ENCODE peak calls at places on chromosome 12, in nine cellular contexts. S is NCI-H1092 treated with DMSO at 0.1 percent for 48 hours; P is astrocyte of the cerebellum; T is T-helper 1 cell; K is mesenchymal stem cell; H is stimulated activated CD4-positive, alpha-beta T cell treated with anti-CD3 and anti-CD28 coated beads, Interleukin-1b, Interleukin-23, amount 100 ng/mL, for 24 hours; G is heart left ventricle; V is EH; R is NCI-H748 treated with DMSO at 0.1 percent for 48 hours. A is an unnamed sample.

GRCh38 chr12:62166525-62166924 is 93.7 kb upstream of the USP15 start:
- DNase-seq in V (peak; percentile 28), H (no peak), T (no peak), R (no peak), P (no peak), S (no peak), G (no peak), K (no peak), A (no peak)

GRCh38 chr12:108237272-108237671 is 101.8 kb downstream of the CMKLR1 start:
- DNase-seq in S (no peak), K (no peak), T (no peak), P (no peak), H (no peak), V (no peak), R (no peak), G (no peak), A (no peak)

GRCh38 chr12:28937196-28937595 is 211.9 kb upstream of the FAR2 start:
- DNase-seq in V (peak; percentile 73), P (no peak), S (no peak), H (no peak), K (peak; percentile 19), G (no peak), R (no peak), T (no peak), A (no peak)

GRCh38 chr12:62767506-62767905 is 167.4 kb downstream of the PPM1H start:
- DNase-seq in H (no peak), R (no peak), T (no peak), S (no peak), G (no peak), P (peak; percentile 36), K (no peak), V (peak; percentile 83), A (no peak)

GRCh38 chr12:108576660-108577234 is 14.4 kb downstream of the ISCU start:
- DNase-seq in S (no peak), T (no peak), K (no peak), P (peak; percentile 65), R (no peak), V (peak; percentile 57), H (no peak), G (no peak), A (no peak)

GRCh38 chr12:24462946-24463345 is 486.0 kb downstream of the BCAT1 start:
- DNase-seq in S (no peak), K (no peak), P (no peak), G (no peak), R (no peak), V (no peak), T (no peak), H (no peak), A (no peak)

GRCh38 chr12:77133566-77133965 is 68.2 kb upstream of the E2F7 start:
- DNase-seq in G (peak; percentile 28), P (peak; percentile 53), H (no peak), T (no peak), K (peak; percentile 65), S (no peak), V (peak; percentile 74), R (no peak), A (peak; percentile 61)

GRCh38 chr12:91690521-91690920 is 455.1 kb downstream of the BTG1 start:
- DNase-seq in S (no peak), T (no peak), G (no peak), H (no peak), K (no peak), P (no peak), R (no peak), V (no peak), A (no peak)

GRCh38 chr12:121248611-121249010 is 38.7 kb downstream of the P2RX4 start:
- DNase-seq in K (no peak), T (no peak), V (no peak), R (no peak), S (no peak), P (no peak), G (no peak), H (no peak), A (no peak)

GRCh38 chr12:116881325-116881866 is at the start of gene HRK:
- DNase-seq in S (peak; percentile 31), T (no peak), P (no peak), K (no peak), G (no peak), V (no peak), H (no peak), R (no peak), A (peak; percentile 45)

GRCh38 chr12:4858385-4858784 is 51.3 kb upstream of the KCNA1 start:
- DNase-seq in T (no peak), V (peak; percentile 6), K (no peak), G (peak; percentile 41), S (peak; percentile 61), H (no peak), P (no peak), R (no peak), A (no peak)

GRCh38 chr12:127628655-127629054 is 638.3 kb upstream of the TMEM132C start:
- DNase-seq in T (no peak), P (no peak), H (no peak), R (no peak), G (no peak), V (peak; percentile 92), S (no peak), K (peak; percentile 65), A (no peak)

GRCh38 chr12:49537709-49538601 is 875 bp upstream of the KCNH3 start:
- DNase-seq in T (no peak), V (no peak), K (no peak), S (peak; percentile 25), R (peak; percentile 18), H (no peak), G (no peak), P (no peak), A (no peak)

GRCh38 chr12:51190820-51191219 is 17.9 kb upstream of the TFCP2 start:
- DNase-seq in K (no peak), V (peak; percentile 6), P (no peak), H (no peak), R (no peak), T (no peak), S (no peak), G (no peak), A (no peak)

GRCh38 chr12:47868552-47869031 is 36.2 kb downstream of the VDR start:
- DNase-seq in T (no peak), P (no peak), S (no peak), K (no peak), G (no peak), R (no peak), V (no peak), H (no peak), A (no peak)

GRCh38 chr12:12384601-12385321 is 27.9 kb downstream of the BORCS5 start:
- DNase-seq in G (no peak), K (no peak), V (no peak), H (no peak), T (no peak), R (no peak), S (peak; percentile 8), P (no peak), A (no peak)

GRCh38 chr12:64400041-64400440 is 4.2 kb upstream of the XPOT start:
- DNase-seq in V (peak; percentile 54), P (no peak), H (no peak), K (no peak), G (no peak), R (no peak), T (peak; percentile 20), S (no peak), A (no peak)

GRCh38 chr12:22670762-22671161 is 45.8 kb downstream of the ETNK1 start:
- DNase-seq in H (no peak), K (no peak), R (no peak), V (peak; percentile 16), S (no peak), P (no peak), G (no peak), T (no peak), A (no peak)

GRCh38 chr12:112985655-112986290 is 7.5 kb downstream of the OAS2 start:
- DNase-seq in R (no peak), H (no peak), P (no peak), K (no peak), S (no peak), T (no peak), G (no peak), V (no peak), A (no peak)

GRCh38 chr12:53938276-53939140 is at the start of gene HOXC13:
- DNase-seq in T (no peak), S (peak; percentile 89), V (peak; percentile 76), R (peak; percentile 98), P (no peak), K (peak; percentile 25), H (peak; percentile 45), G (no peak), A (peak; percentile 90)

GRCh38 chr12:26282339-26282945 is 87.1 kb downstream of the SSPN start:
- DNase-seq in S (no peak), P (no peak), T (no peak), H (no peak), R (no peak), V (no peak), G (no peak), K (no peak), A (no peak)

GRCh38 chr12:16359512-16360491 is 12.4 kb downstream of the MGST1 start:
- DNase-seq in H (no peak), R (no peak), S (peak; percentile 52), G (peak; percentile 47), K (peak; percentile 61), P (no peak), V (peak; percentile 61), T (no peak), A (peak; percentile 55)

GRCh38 chr12:1797011-1797901 is 23.1 kb upstream of the LRTM2 start:
- DNase-seq in K (no peak), V (no peak), P (no peak), T (peak; percentile 52), H (peak; percentile 47), S (no peak), G (peak; percentile 74), R (no peak), A (peak; percentile 25)

GRCh38 chr12:54016478-54016964 is 7.7 kb downstream of the HOXC8 start:
- DNase-seq in K (peak; percentile 93), S (peak; percentile 75), R (peak; percentile 80), G (no peak), V (peak; percentile 90), H (no peak), T (no peak), P (no peak), A (no peak)

GRCh38 chr12:13534242-13534641 is 337.7 kb downstream of the EMP1 start:
- DNase-seq in G (no peak), S (no peak), H (no peak), T (no peak), P (no peak), R (no peak), V (no peak), K (no peak), A (no peak)

GRCh38 chr12:117043598-117043901 is 55.7 kb downstream of the TESC start:
- DNase-seq in P (no peak), H (no peak), V (no peak), S (no peak), K (no peak), T (no peak), R (no peak), G (no peak), A (no peak)

GRCh38 chr12:113259499-113259953 is 38.3 kb downstream of the TPCN1 start:
- DNase-seq in K (peak; percentile 40), G (peak; percentile 96), T (no peak), H (no peak), P (no peak), R (peak; percentile 92), S (peak; percentile 86), V (peak; percentile 44), A (no peak)

GRCh38 chr12:12720052-12720451 is 2.9 kb downstream of the CDKN1B start:
- DNase-seq in G (no peak), V (no peak), H (no peak), K (no peak), R (no peak), S (peak; percentile 39), P (no peak), T (no peak), A (no peak)

GRCh38 chr12:132674561-132674960 is 12.6 kb downstream of the POLE start:
- DNase-seq in P (no peak), S (no peak), K (no peak), T (no peak), H (no peak), G (no peak), R (no peak), V (no peak), A (no peak)

GRCh38 chr12:12999959-13000615 is at the start of gene HEBP1:
- DNase-seq in K (peak; percentile 91), R (peak; percentile 48), P (peak; percentile 55), G (peak; percentile 96), S (peak; percentile 88), V (peak; percentile 90), T (peak; percentile 96), H (peak; percentile 92), A (peak; percentile 96)

GRCh38 chr12:106255952-106256351 is 8.1 kb upstream of the CKAP4 start:
- DNase-seq in S (no peak), K (no peak), H (no peak), G (no peak), T (no peak), R (no peak), P (no peak), V (no peak), A (no peak)

A was measured in mesothelial cell of epicardium.